ENCODE peak calls at places on chromosomes 13 and 19, in eight cellular contexts. One of them, this sample, is unnamed. For H3K4me1, the result is how much of the 10 kb centered on the place peaks cover.

GRCh38 chr13:97385854-97386253 is 48.1 kb upstream of the RAP2A start:
- DNase-seq in neural progenitor cell: no peak
- DNase-seq in astrocyte: peak
- DNase-seq in psoas muscle: no peak
- DNase-seq in body of pancreas: no peak
- DNase-seq in GM23338: no peak
- DNase-seq in A549: no peak
- DNase-seq in H9: no peak
- DNase-seq in this sample: no peak

GRCh38 chr13:27789495-27790303 is 2.6 kb upstream of the GSX1 start:
- DNase-seq in GM23338: peak
- DNase-seq in A549: no peak
- DNase-seq in astrocyte: no peak
- DNase-seq in psoas muscle: no peak
- DNase-seq in H9: peak
- DNase-seq in body of pancreas: no peak
- DNase-seq in neural progenitor cell: peak
- DNase-seq in this sample: no peak

GRCh38 chr13:44271915-44272341 is 101.7 kb upstream of the SERP2 start:
- DNase-seq in neural progenitor cell: no peak
- DNase-seq in H9: no peak
- DNase-seq in A549: no peak
- DNase-seq in astrocyte: no peak
- DNase-seq in psoas muscle: peak
- DNase-seq in GM23338: no peak
- DNase-seq in body of pancreas: no peak
- DNase-seq in this sample: no peak

GRCh38 chr13:101785858-101786257 is 333.4 kb downstream of the ITGBL1 start:
- DNase-seq in body of pancreas: peak
- DNase-seq in A549: peak
- DNase-seq in astrocyte: peak
- DNase-seq in H9: peak
- DNase-seq in GM23338: peak
- DNase-seq in neural progenitor cell: peak
- DNase-seq in psoas muscle: no peak
- DNase-seq in this sample: peak

GRCh38 chr13:27261376-27261775 is 9.3 kb upstream of the RASL11A start:
- DNase-seq in A549: no peak
- DNase-seq in GM23338: no peak
- DNase-seq in H9: no peak
- DNase-seq in neural progenitor cell: no peak
- DNase-seq in psoas muscle: no peak
- DNase-seq in astrocyte: no peak
- DNase-seq in body of pancreas: no peak
- DNase-seq in this sample: no peak

GRCh38 chr19:35090795-35091214 is 24.8 kb upstream of the FXYD3 start:
- DNase-seq in astrocyte: no peak
- DNase-seq in neural progenitor cell: peak
- DNase-seq in body of pancreas: peak
- DNase-seq in A549: no peak
- DNase-seq in H9: peak
- DNase-seq in GM23338: peak
- DNase-seq in psoas muscle: no peak
- DNase-seq in this sample: no peak

GRCh38 chr13:111249637-111250360 is 70.6 kb upstream of the TEX29 start:
- DNase-seq in psoas muscle: no peak
- DNase-seq in neural progenitor cell: peak
- DNase-seq in GM23338: no peak
- DNase-seq in H9: no peak
- DNase-seq in body of pancreas: no peak
- DNase-seq in astrocyte: no peak
- DNase-seq in A549: no peak
- DNase-seq in this sample: no peak

GRCh38 chr19:49391581-49392399 is 3.7 kb downstream of the KASH5 start:
- DNase-seq in GM23338: peak
- DNase-seq in astrocyte: peak
- DNase-seq in H9: peak
- DNase-seq in psoas muscle: peak
- DNase-seq in A549: peak
- DNase-seq in neural progenitor cell: peak
- DNase-seq in body of pancreas: peak
- DNase-seq in this sample: peak

GRCh38 chr19:34365463-34366401 is 736 bp downstream of the GPI start:
- DNase-seq in H9: peak
- DNase-seq in A549: no peak
- DNase-seq in neural progenitor cell: peak
- DNase-seq in psoas muscle: peak
- DNase-seq in body of pancreas: peak
- DNase-seq in astrocyte: peak
- DNase-seq in GM23338: peak
- DNase-seq in this sample: peak

GRCh38 chr19:3788991-3789778 is 3.0 kb upstream of the MATK start:
- DNase-seq in astrocyte: no peak
- DNase-seq in neural progenitor cell: no peak
- DNase-seq in body of pancreas: no peak
- DNase-seq in H9: peak
- DNase-seq in A549: no peak
- DNase-seq in psoas muscle: no peak
- DNase-seq in GM23338: no peak
- DNase-seq in this sample: no peak

GRCh38 chr13:93144031-93144430 is 82.6 kb upstream of the GPC6 start:
- DNase-seq in H9: no peak
- DNase-seq in GM23338: no peak
- DNase-seq in psoas muscle: no peak
- DNase-seq in A549: no peak
- DNase-seq in body of pancreas: no peak
- DNase-seq in neural progenitor cell: no peak
- DNase-seq in astrocyte: peak
- DNase-seq in this sample: no peak

GRCh38 chr19:21117041-21117907 is 24.6 kb upstream of the ZNF431 start:
- DNase-seq in neural progenitor cell: no peak
- DNase-seq in GM23338: peak
- DNase-seq in H9: no peak
- DNase-seq in body of pancreas: no peak
- DNase-seq in astrocyte: peak
- DNase-seq in psoas muscle: no peak
- DNase-seq in A549: no peak
- DNase-seq in this sample: no peak

GRCh38 chr13:90414691-90415596 is 932.5 kb upstream of the MIR17HG start:
- DNase-seq in H9: no peak
- DNase-seq in psoas muscle: no peak
- DNase-seq in body of pancreas: no peak
- DNase-seq in GM23338: peak
- DNase-seq in neural progenitor cell: no peak
- DNase-seq in astrocyte: peak
- DNase-seq in A549: peak
- DNase-seq in this sample: no peak

GRCh38 chr19:54873990-54874389 is at the start of gene FCAR:
- DNase-seq in astrocyte: no peak
- DNase-seq in A549: no peak
- DNase-seq in body of pancreas: peak
- DNase-seq in H9: no peak
- DNase-seq in psoas muscle: no peak
- DNase-seq in GM23338: no peak
- DNase-seq in neural progenitor cell: no peak
- DNase-seq in this sample: no peak

GRCh38 chr13:112444001-112444311 is 67.8 kb downstream of the SPACA7 start:
- DNase-seq in GM23338: peak
- DNase-seq in A549: peak
- DNase-seq in neural progenitor cell: peak
- DNase-seq in psoas muscle: peak
- DNase-seq in astrocyte: peak
- DNase-seq in H9: peak
- DNase-seq in body of pancreas: peak
- DNase-seq in this sample: peak

GRCh38 chr19:31350033-31350692 is 927 bp upstream of the TSHZ3 start:
- DNase-seq in body of pancreas: no peak
- DNase-seq in psoas muscle: peak
- DNase-seq in astrocyte: no peak
- DNase-seq in neural progenitor cell: peak
- DNase-seq in A549: no peak
- DNase-seq in H9: no peak
- DNase-seq in GM23338: no peak
- DNase-seq in this sample: no peak

GRCh38 chr13:40318366-40318765 is 348.1 kb downstream of the FOXO1 start:
- DNase-seq in A549: no peak
- DNase-seq in astrocyte: no peak
- DNase-seq in neural progenitor cell: no peak
- DNase-seq in H9: no peak
- DNase-seq in body of pancreas: peak
- DNase-seq in GM23338: no peak
- DNase-seq in psoas muscle: peak
- DNase-seq in this sample: peak

GRCh38 chr19:47111081-47111589 is 2.4 kb downstream of the ZC3H4 start:
- DNase-seq in neural progenitor cell: peak
- DNase-seq in astrocyte: no peak
- DNase-seq in psoas muscle: no peak
- DNase-seq in GM23338: no peak
- DNase-seq in H9: no peak
- DNase-seq in body of pancreas: peak
- DNase-seq in A549: no peak
- DNase-seq in this sample: no peak

GRCh38 chr19:4014541-4015491 is 7.3 kb downstream of the PIAS4 start:
- DNase-seq in psoas muscle: peak
- DNase-seq in neural progenitor cell: peak
- DNase-seq in H9: peak
- DNase-seq in GM23338: peak
- DNase-seq in astrocyte: no peak
- DNase-seq in body of pancreas: peak
- DNase-seq in A549: no peak
- DNase-seq in this sample: peak

GRCh38 chr19:1490311-1491113 is at the start of gene PCSK4:
- DNase-seq in psoas muscle: peak
- DNase-seq in A549: peak
- DNase-seq in astrocyte: peak
- DNase-seq in neural progenitor cell: peak
- DNase-seq in H9: peak
- DNase-seq in body of pancreas: peak
- DNase-seq in GM23338: peak
- DNase-seq in this sample: peak

GRCh38 chr19:5096536-5096935 is 127.6 kb downstream of the KDM4B start:
- DNase-seq in H9: no peak
- DNase-seq in body of pancreas: no peak
- DNase-seq in psoas muscle: no peak
- DNase-seq in neural progenitor cell: no peak
- DNase-seq in astrocyte: no peak
- DNase-seq in GM23338: no peak
- DNase-seq in A549: no peak
- DNase-seq in this sample: no peak

GRCh38 chr19:43526884-43527859 is at the start of gene ETHE1:
- DNase-seq in astrocyte: no peak
- DNase-seq in GM23338: peak
- DNase-seq in A549: peak
- DNase-seq in neural progenitor cell: peak
- DNase-seq in H9: peak
- DNase-seq in psoas muscle: peak
- DNase-seq in body of pancreas: peak
- DNase-seq in this sample: peak

GRCh38 chr19:16342002-16342715 is 17.5 kb downstream of the KLF2 start:
- DNase-seq in A549: no peak
- DNase-seq in H9: no peak
- DNase-seq in psoas muscle: peak
- DNase-seq in astrocyte: peak
- DNase-seq in GM23338: no peak
- DNase-seq in neural progenitor cell: no peak
- DNase-seq in body of pancreas: peak
- DNase-seq in this sample: peak

GRCh38 chr19:38669532-38669931 is 22.1 kb downstream of the ACTN4 start:
- DNase-seq in body of pancreas: no peak
- DNase-seq in A549: no peak
- DNase-seq in neural progenitor cell: no peak
- DNase-seq in astrocyte: no peak
- DNase-seq in H9: no peak
- DNase-seq in psoas muscle: no peak
- DNase-seq in GM23338: no peak
- DNase-seq in this sample: no peak
- H3K4me1 ChIP-seq in body of pancreas: half or more
- H3K4me1 ChIP-seq in A549: half or more
- H3K4me1 ChIP-seq in neural progenitor cell: under half
- H3K4me1 ChIP-seq in astrocyte: half or more
- H3K4me1 ChIP-seq in H9: under half
- H3K4me1 ChIP-seq in psoas muscle: half or more
- H3K4me1 ChIP-seq in GM23338: half or more
- H3K4me1 ChIP-seq in this sample: under half

GRCh38 chr19:44847144-44848035 is 1.3 kb downstream of the NECTIN2 start:
- DNase-seq in neural progenitor cell: peak
- DNase-seq in A549: peak
- DNase-seq in psoas muscle: peak
- DNase-seq in body of pancreas: peak
- DNase-seq in GM23338: peak
- DNase-seq in astrocyte: peak
- DNase-seq in H9: peak
- DNase-seq in this sample: peak

GRCh38 chr19:44845286-44845611 is 848 bp upstream of the NECTIN2 start:
- DNase-seq in body of pancreas: no peak
- DNase-seq in psoas muscle: peak
- DNase-seq in GM23338: no peak
- DNase-seq in A549: no peak
- DNase-seq in H9: no peak
- DNase-seq in neural progenitor cell: no peak
- DNase-seq in astrocyte: no peak
- DNase-seq in this sample: no peak

GRCh38 chr19:44848036-44848804 is 2.1 kb downstream of the NECTIN2 start:
- DNase-seq in psoas muscle: no peak
- DNase-seq in neural progenitor cell: peak
- DNase-seq in body of pancreas: peak
- DNase-seq in astrocyte: peak
- DNase-seq in GM23338: peak
- DNase-seq in H9: peak
- DNase-seq in A549: no peak
- DNase-seq in this sample: peak

GRCh38 chr19:44845612-44846454 is at the start of gene NECTIN2:
- DNase-seq in neural progenitor cell: peak
- DNase-seq in astrocyte: peak
- DNase-seq in body of pancreas: peak
- DNase-seq in GM23338: peak
- DNase-seq in H9: peak
- DNase-seq in A549: peak
- DNase-seq in psoas muscle: peak
- DNase-seq in this sample: peak

GRCh38 chr19:44846455-44847143 is 502 bp downstream of the NECTIN2 start:
- DNase-seq in neural progenitor cell: peak
- DNase-seq in astrocyte: peak
- DNase-seq in body of pancreas: no peak
- DNase-seq in psoas muscle: peak
- DNase-seq in H9: peak
- DNase-seq in GM23338: peak
- DNase-seq in A549: no peak
- DNase-seq in this sample: no peak
- H3K4me1 ChIP-seq in neural progenitor cell: under half
- H3K4me1 ChIP-seq in astrocyte: under half
- H3K4me1 ChIP-seq in body of pancreas: under half
- H3K4me1 ChIP-seq in psoas muscle: under half
- H3K4me1 ChIP-seq in H9: under half
- H3K4me1 ChIP-seq in GM23338: under half
- H3K4me1 ChIP-seq in A549: under half
- H3K4me1 ChIP-seq in this sample: under half

GRCh38 chr13:113468029-113468428 is 14.7 kb upstream of the ADPRHL1 start:
- DNase-seq in body of pancreas: no peak
- DNase-seq in neural progenitor cell: no peak
- DNase-seq in H9: no peak
- DNase-seq in A549: no peak
- DNase-seq in psoas muscle: no peak
- DNase-seq in astrocyte: no peak
- DNase-seq in GM23338: no peak
- DNase-seq in this sample: no peak
- H3K4me1 ChIP-seq in body of pancreas: under half
- H3K4me1 ChIP-seq in neural progenitor cell: under half
- H3K4me1 ChIP-seq in H9: under half
- H3K4me1 ChIP-seq in A549: under half
- H3K4me1 ChIP-seq in psoas muscle: under half
- H3K4me1 ChIP-seq in astrocyte: under half
- H3K4me1 ChIP-seq in GM23338: under half
- H3K4me1 ChIP-seq in this sample: under half

GRCh38 chr13:46567671-46568070 is 14.7 kb downstream of the LRCH1 start:
- DNase-seq in astrocyte: no peak
- DNase-seq in A549: no peak
- DNase-seq in body of pancreas: no peak
- DNase-seq in GM23338: no peak
- DNase-seq in neural progenitor cell: no peak
- DNase-seq in psoas muscle: no peak
- DNase-seq in H9: no peak
- DNase-seq in this sample: no peak
- H3K4me1 ChIP-seq in astrocyte: under half
- H3K4me1 ChIP-seq in A549: under half
- H3K4me1 ChIP-seq in body of pancreas: under half
- H3K4me1 ChIP-seq in GM23338: under half
- H3K4me1 ChIP-seq in neural progenitor cell: under half
- H3K4me1 ChIP-seq in psoas muscle: under half
- H3K4me1 ChIP-seq in H9: under half
- H3K4me1 ChIP-seq in this sample: under half

This sample was measured in testis.